ENCODE peak calls at places on chromosomes 6 and 20, in five cellular contexts. A is BJ, M is mammary epithelial cell, D is left ventricle myocardium inferior, K is transverse colon. X is an unnamed sample. For H3K36me3, the result is how much of the 10 kb centered on the place peaks cover.

GRCh38 chr20:59063358-59064213 is 21.0 kb upstream of the PRELID3B start:
- DNase-seq in A (no peak), M (peak), D (peak), K (no peak), X (no peak)

GRCh38 chr6:65399355-65400084 is 307.5 kb downstream of the EYS start:
- DNase-seq in A (no peak), M (no peak), D (no peak), K (no peak), X (no peak)

GRCh38 chr20:4626228-4626627 is 95.5 kb upstream of the PRND start:
- DNase-seq in A (no peak), M (no peak), D (no peak), K (no peak), X (no peak)

GRCh38 chr6:32166411-32167061 is 2.1 kb downstream of the EGFL8 start:
- DNase-seq in A (no peak), M (no peak), D (no peak), K (no peak), X (no peak)

GRCh38 chr20:47557791-47558190 is 56.1 kb downstream of the NCOA3 start:
- DNase-seq in A (no peak), M (no peak), D (no peak), K (no peak), X (no peak)

GRCh38 chr6:82511546-82511945 is 147.9 kb downstream of the TPBG start:
- DNase-seq in A (no peak), M (no peak), D (no peak), K (no peak), X (no peak)

GRCh38 chr20:47821481-47822100 is 36.3 kb upstream of the SULF2 start:
- DNase-seq in A (no peak), M (peak), D (no peak), K (no peak), X (no peak)

GRCh38 chr6:119247504-119247903 is 102.1 kb downstream of the MAN1A1 start:
- DNase-seq in A (no peak), M (no peak), D (no peak), K (no peak), X (no peak)

GRCh38 chr6:3813150-3813780 is 35.9 kb upstream of the FAM50B start:
- DNase-seq in A (no peak), M (peak), D (peak), K (no peak), X (no peak)

GRCh38 chr20:19456600-19457390 is 244.4 kb downstream of the SLC24A3 start:
- DNase-seq in A (no peak), M (no peak), D (no peak), K (no peak), X (no peak)

GRCh38 chr6:11298651-11299420 is 66.4 kb upstream of the NEDD9 start:
- DNase-seq in A (no peak), M (no peak), D (no peak), K (no peak), X (no peak)

GRCh38 chr6:31094389-31094881 is 17.9 kb downstream of the C6orf15 start:
- DNase-seq in A (no peak), M (peak), D (no peak), K (peak), X (no peak)

GRCh38 chr6:123518441-123519190 is 118.1 kb downstream of the TRDN start:
- DNase-seq in A (no peak), M (no peak), D (no peak), K (no peak), X (no peak)

GRCh38 chr20:60078351-60079250 is 120.4 kb downstream of the CDH26 start:
- DNase-seq in A (no peak), M (peak), D (no peak), K (no peak), X (no peak)

GRCh38 chr6:16429669-16430068 is 191.3 kb downstream of the GMPR start:
- DNase-seq in A (no peak), M (no peak), D (no peak), K (no peak), X (no peak)

GRCh38 chr6:101830501-101831031 is 437.1 kb downstream of the GRIK2 start:
- DNase-seq in A (peak), M (peak), D (no peak), K (no peak), X (no peak)

GRCh38 chr20:61055130-61055529 is 196.9 kb upstream of the CDH4 start:
- DNase-seq in A (no peak), M (no peak), D (no peak), K (no peak), X (no peak)

GRCh38 chr20:58723628-58723984 is 31.0 kb downstream of the NPEPL1 start:
- DNase-seq in A (no peak), M (no peak), D (no peak), K (peak), X (no peak)

GRCh38 chr20:47792021-47792618 is 6.8 kb upstream of the SULF2 start:
- DNase-seq in A (peak), M (peak), D (peak), K (peak), X (peak)

GRCh38 chr20:23656372-23656771 is 18.6 kb upstream of the CST3 start:
- DNase-seq in A (no peak), M (no peak), D (no peak), K (no peak), X (no peak)

GRCh38 chr20:34365765-34366213 is 2.7 kb downstream of the ITCH start:
- DNase-seq in A (no peak), M (no peak), D (no peak), K (no peak), X (no peak)

GRCh38 chr6:157541618-157542404 is 160.8 kb downstream of the ZDHHC14 start:
- DNase-seq in A (no peak), M (no peak), D (no peak), K (no peak), X (no peak)

GRCh38 chr6:160054271-160054670 is 67.3 kb upstream of the SLC22A1 start:
- DNase-seq in A (no peak), M (no peak), D (no peak), K (no peak), X (no peak)

GRCh38 chr6:74942130-74942529 is 263.7 kb downstream of the COL12A1 start:
- DNase-seq in A (no peak), M (peak), D (no peak), K (no peak), X (no peak)

GRCh38 chr6:74936886-74937285 is 269.0 kb downstream of the COL12A1 start:
- DNase-seq in A (peak), M (peak), D (no peak), K (no peak), X (no peak)

GRCh38 chr6:74940211-74940610 is 265.6 kb downstream of the COL12A1 start:
- DNase-seq in A (no peak), M (no peak), D (no peak), K (no peak), X (no peak)

GRCh38 chr6:74939309-74939708 is 266.5 kb downstream of the COL12A1 start:
- DNase-seq in A (no peak), M (peak), D (no peak), K (no peak), X (no peak)
- TF ChIP-seq CTCF in A (no peak), M (no peak), D (no peak), K (no peak), X (no peak)

GRCh38 chr6:74768120-74768519 is 437.7 kb downstream of the COL12A1 start:
- DNase-seq in A (no peak), M (no peak), D (no peak), K (no peak), X (peak)
- H3K36me3 ChIP-seq in A (under half), M (under half), D (under half), K (under half), X (under half)

DNA sequence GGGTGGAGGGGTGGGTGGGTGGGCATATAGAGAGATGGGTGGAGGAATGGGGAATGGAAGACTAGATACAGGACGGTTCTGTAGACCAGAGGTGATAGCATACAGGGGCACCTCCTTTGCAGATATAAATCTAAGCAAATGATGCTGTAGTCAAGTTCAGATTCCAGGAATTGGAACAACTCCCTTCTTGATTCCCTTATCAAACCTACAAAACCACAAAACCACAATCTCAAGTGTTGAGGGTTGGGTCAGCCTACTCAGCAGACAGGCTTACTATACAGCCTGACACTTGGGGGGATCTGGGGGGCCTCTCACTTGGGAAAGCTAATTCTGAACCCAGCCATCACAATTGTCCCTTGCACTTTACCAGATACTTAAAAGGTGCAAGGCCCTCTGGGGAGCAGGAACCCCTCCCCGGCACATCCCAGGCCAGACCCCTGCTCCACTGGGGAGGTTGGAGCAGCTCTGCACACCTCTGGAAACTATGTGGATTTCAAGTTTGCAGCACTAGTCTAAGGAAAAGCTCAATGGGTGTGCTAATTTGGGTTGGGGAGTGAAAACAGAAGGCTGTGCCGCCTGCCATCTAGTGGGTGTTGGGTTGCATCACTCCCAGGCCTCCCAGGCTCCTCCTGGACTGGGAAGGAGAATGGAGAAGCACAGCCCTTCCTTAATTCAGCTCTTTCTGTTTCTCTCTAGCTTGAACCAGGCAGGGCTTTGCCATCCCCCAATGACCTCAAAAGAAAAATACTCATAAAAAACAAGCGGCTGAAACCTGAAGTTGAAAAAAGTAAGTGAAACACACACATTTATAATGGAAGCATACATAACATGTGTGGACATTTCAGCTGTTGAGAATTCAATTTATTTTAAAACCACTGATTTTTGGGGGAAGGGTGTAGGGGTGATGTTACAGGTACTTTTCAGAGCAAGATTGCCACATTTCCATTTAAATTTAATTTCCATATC is 121.2 kb upstream of the LAMP5 start:
- DNase-seq in A (no peak), M (peak), D (peak), K (peak), X (peak)
- TF ChIP-seq CTCF in A (peak), M (peak), D (peak), K (peak), X (peak)

GRCh38 chr6:144468709-144469108 is 183.6 kb downstream of the UTRN start:
- DNase-seq in A (no peak), M (no peak), D (no peak), K (no peak), X (no peak)

GRCh38 chr6:144469144-144469575 is 184.0 kb downstream of the UTRN start:
- DNase-seq in A (no peak), M (no peak), D (no peak), K (no peak), X (no peak)

GRCh38 chr6:144467153-144467762 is 182.1 kb downstream of the UTRN start:
- DNase-seq in A (no peak), M (peak), D (no peak), K (no peak), X (no peak)

GRCh38 chr6:144466716-144467115 is 181.6 kb downstream of the UTRN start:
- DNase-seq in A (no peak), M (no peak), D (no peak), K (no peak), X (no peak)

GRCh38 chr6:144467921-144468320 is 182.8 kb downstream of the UTRN start:
- DNase-seq in A (no peak), M (no peak), D (no peak), K (no peak), X (no peak)
- H3K36me3 ChIP-seq in A (under half), M (under half), D (under half), K (under half), X (under half)

GRCh38 chr6:39664173-39664572 is 61.0 kb downstream of the KIF6 start:
- DNase-seq in A (no peak), M (no peak), D (no peak), K (no peak), X (no peak)
- TF ChIP-seq CTCF in A (no peak), M (no peak), D (peak), K (no peak), X (no peak)

GRCh38 chr6:80022803-80023202 is 18.4 kb downstream of the TTK start:
- DNase-seq in A (no peak), M (no peak), D (no peak), K (no peak), X (no peak)

GRCh38 chr6:80029442-80029841 is 25.0 kb downstream of the TTK start:
- DNase-seq in A (no peak), M (no peak), D (no peak), K (no peak), X (no peak)

DNA sequence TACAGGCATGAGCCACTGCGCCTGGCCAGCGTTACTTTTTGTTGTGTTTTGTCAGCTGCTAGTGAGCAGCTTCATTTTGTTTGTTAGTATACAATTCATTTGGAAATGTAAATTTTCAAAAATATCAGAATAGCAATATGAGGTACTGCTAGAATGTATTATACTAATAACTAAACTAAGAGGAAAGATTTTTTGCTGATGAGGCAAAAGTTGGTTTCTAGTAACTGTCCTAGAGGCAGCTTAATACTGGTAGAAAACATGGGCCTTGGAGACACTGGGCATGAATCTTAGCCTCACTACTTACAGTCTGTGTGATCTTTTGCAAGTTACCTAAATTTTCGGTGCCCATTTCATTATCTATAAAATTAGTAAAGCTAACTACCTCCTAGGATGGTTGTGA is 24.1 kb downstream of the TTK start:
- DNase-seq in A (no peak), M (no peak), D (no peak), K (no peak), X (no peak)
- H3K36me3 ChIP-seq in A (under half), M (under half), D (under half), K (under half), X (under half)

GRCh38 chr20:53136473-53136872 is 164.3 kb downstream of the TSHZ2 start:
- DNase-seq in A (no peak), M (no peak), D (no peak), K (no peak), X (no peak)
- TF ChIP-seq CTCF in A (no peak), M (no peak), D (no peak), K (no peak), X (no peak)

GRCh38 chr6:154434662-154435061 is 75.8 kb downstream of the CNKSR3 start:
- DNase-seq in A (no peak), M (no peak), D (no peak), K (no peak), X (no peak)

GRCh38 chr6:154432533-154433476 is 76.2 kb upstream of the IPCEF1 start:
- DNase-seq in A (no peak), M (no peak), D (no peak), K (no peak), X (no peak)

GRCh38 chr6:154438882-154439281 is 71.6 kb downstream of the CNKSR3 start:
- DNase-seq in A (no peak), M (no peak), D (no peak), K (no peak), X (no peak)

GRCh38 chr6:154433477-154434241 is 76.8 kb downstream of the CNKSR3 start:
- DNase-seq in A (no peak), M (no peak), D (no peak), K (no peak), X (no peak)

DNA sequence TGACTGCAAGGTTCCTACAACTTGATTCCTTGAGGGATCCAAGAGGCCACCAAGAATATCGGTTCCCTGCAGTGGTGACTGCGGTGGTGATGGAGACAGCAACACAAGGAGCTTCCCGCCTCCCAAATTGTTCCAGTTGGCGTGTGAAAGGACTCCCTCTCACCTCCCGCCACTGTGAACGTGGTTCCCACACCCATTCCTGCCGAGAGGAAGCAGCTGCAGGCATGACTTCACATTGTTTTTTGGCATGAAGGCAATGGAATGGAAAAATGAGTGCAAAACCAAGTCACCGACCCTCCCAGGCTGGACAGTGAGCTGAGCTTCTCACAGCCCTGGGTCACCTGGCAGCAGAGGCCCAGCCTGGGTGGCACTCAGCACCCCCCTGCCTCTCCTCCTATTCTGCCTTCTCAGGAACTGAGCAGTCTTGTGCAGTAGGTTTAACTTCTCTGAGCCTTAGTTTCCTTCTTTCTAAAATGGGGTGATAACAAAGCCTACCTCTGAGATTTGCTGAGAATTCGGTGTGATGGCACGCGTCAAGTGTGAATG is 75.0 kb downstream of the CNKSR3 start:
- DNase-seq in A (no peak), M (no peak), D (no peak), K (no peak), X (no peak)
- H3K36me3 ChIP-seq in A (under half), M (under half), D (under half), K (under half), X (under half)

GRCh38 chr20:36645998-36646397 is at the start of gene SLA2:
- DNase-seq in A (no peak), M (no peak), D (no peak), K (peak), X (no peak)
- TF ChIP-seq CTCF in A (no peak), M (no peak), D (no peak), K (no peak), X (no peak)